ENCODE peak calls at places on chromosomes 11 and 22, in eight cellular contexts. K is hippocampal formation; G is activated CD4-positive, alpha-beta T cell treated with anti-CD3 and anti-CD28 coated beads, Interleukin-2, amount 50 U/mL, for 24 hours; N is AG20443; X is amniotic stem cell; R is NCI-H2171 treated with DMSO at 0.1 percent for 48 hours; E is EH; B is esophagus squamous epithelium. U is an unnamed sample.

GRCh38 chr11:106087815-106088435 is 10.5 kb downstream of the AASDHPPT start:
- DNase-seq in K (peak), E (peak), R (peak), X (peak), N (peak), B (no peak), G (no peak), U (peak)

GRCh38 chr11:1879342-1879940 is 12.3 kb downstream of the PRR33 start:
- DNase-seq in N (peak), G (no peak), E (no peak), R (no peak), K (no peak), B (no peak), X (no peak), U (no peak)

GRCh38 chr11:97140885-97141494 is 751.2 kb downstream of the JRKL start:
- DNase-seq in K (no peak), G (no peak), N (no peak), R (peak), B (no peak), E (no peak), X (no peak), U (no peak)

GRCh38 chr11:12715131-12715530 is 40.9 kb downstream of the TEAD1 start:
- DNase-seq in R (no peak), G (no peak), B (no peak), N (no peak), X (no peak), E (no peak), K (no peak), U (no peak)

GRCh38 chr11:35145249-35145648 is 6.3 kb downstream of the CD44 start:
- DNase-seq in B (no peak), N (peak), G (no peak), X (no peak), K (no peak), R (no peak), E (peak), U (no peak)

GRCh38 chr22:37239336-37240239 is 4.5 kb downstream of the RAC2 start:
- DNase-seq in K (no peak), N (no peak), G (no peak), R (no peak), B (no peak), X (no peak), E (no peak), U (no peak)

GRCh38 chr11:17741487-17741886 is 6.9 kb downstream of the KCNC1 start:
- DNase-seq in X (no peak), B (no peak), N (no peak), K (no peak), R (no peak), E (no peak), G (no peak), U (no peak)

GRCh38 chr11:78788533-78788932 is 213.9 kb upstream of the NARS2 start:
- DNase-seq in B (no peak), K (no peak), G (no peak), N (no peak), E (no peak), X (no peak), R (no peak), U (no peak)

GRCh38 chr11:26649884-26650283 is 72.0 kb downstream of the SLC5A12 start:
- DNase-seq in R (peak), K (peak), B (no peak), X (peak), N (peak), E (peak), G (peak), U (peak)

GRCh38 chr11:117998664-117999353 is 12.6 kb downstream of the IL10RA start:
- DNase-seq in N (no peak), G (no peak), B (no peak), R (no peak), X (no peak), E (no peak), K (no peak), U (no peak)

GRCh38 chr11:6022954-6023353 is 7.6 kb downstream of the OR56A1 start:
- DNase-seq in E (peak), K (no peak), G (no peak), B (no peak), R (peak), N (peak), X (no peak), U (peak)

GRCh38 chr11:83035070-83035854 is 36.4 kb downstream of the RAB30 start:
- DNase-seq in R (peak), G (no peak), X (no peak), K (no peak), E (no peak), B (no peak), N (peak), U (no peak)

GRCh38 chr11:109644158-109644557 is 222.2 kb downstream of the C11orf87 start:
- DNase-seq in R (peak), X (no peak), G (no peak), N (peak), E (peak), K (peak), B (no peak), U (no peak)

GRCh38 chr11:70244698-70245097 is 25.8 kb upstream of the PPFIA1 start:
- DNase-seq in E (peak), X (no peak), B (no peak), N (peak), K (no peak), R (no peak), G (no peak), U (no peak)

GRCh38 chr11:82533628-82534353 is 199.9 kb downstream of the FAM181B start:
- DNase-seq in G (no peak), N (no peak), R (no peak), X (no peak), K (no peak), E (no peak), B (no peak), U (no peak)

GRCh38 chr11:116605543-116605942 is 167.2 kb downstream of the BUD13 start:
- DNase-seq in R (peak), K (no peak), N (no peak), G (no peak), X (no peak), E (peak), B (no peak), U (peak)

GRCh38 chr11:43360361-43361032 is 1.8 kb downstream of the TTC17 start:
- DNase-seq in E (peak), R (no peak), K (no peak), G (no peak), N (no peak), B (no peak), X (no peak), U (no peak)

GRCh38 chr11:84437129-84438123 is 1151.3 kb upstream of the CCDC90B start:
- DNase-seq in X (no peak), N (peak), B (no peak), R (no peak), E (no peak), K (no peak), G (no peak), U (no peak)

GRCh38 chr11:103709366-103709765 is 327.1 kb upstream of the DDI1 start:
- DNase-seq in G (no peak), N (no peak), B (no peak), K (no peak), R (no peak), X (no peak), E (no peak), U (no peak)

GRCh38 chr22:48900626-48901025 is 927.0 kb downstream of the BRD1 start:
- DNase-seq in X (no peak), R (no peak), N (no peak), B (no peak), E (no peak), K (no peak), G (no peak), U (no peak)

GRCh38 chr11:45102810-45103621 is 43.4 kb upstream of the PRDM11 start:
- DNase-seq in N (peak), E (peak), R (peak), G (peak), B (no peak), K (peak), X (peak), U (peak)

GRCh38 chr11:131217313-131218297 is 152.8 kb upstream of the NTM start:
- DNase-seq in K (no peak), G (no peak), B (no peak), E (peak), X (no peak), N (no peak), R (no peak), U (no peak)

GRCh38 chr22:49333206-49333605 is 494.5 kb downstream of the BRD1 start:
- DNase-seq in X (no peak), B (no peak), R (no peak), K (no peak), G (no peak), N (no peak), E (no peak), U (no peak)